ENCODE peak calls at places on chromosome 11, in eight cellular contexts. M, P, Z, V, U, O, H and B are unnamed samples.

GRCh38 chr11:69820441-69820840 is 1.2 kb upstream of the FGF3 start:
- DNase-seq in M (peak; percentile 33), P (no peak), Z (no peak), V (no peak), U (no peak), O (no peak), H (no peak), B (no peak)

GRCh38 chr11:32071811-32072210 is 19.1 kb upstream of the RCN1 start:
- DNase-seq in M (no peak), P (no peak), Z (no peak), V (no peak), U (no peak), O (no peak), H (peak; percentile 41), B (no peak)

GRCh38 chr11:876550-876949 is 33.9 kb downstream of the TSPAN4 start:
- DNase-seq in M (peak; percentile 95), P (no peak), Z (no peak), V (no peak), U (no peak), O (no peak), H (no peak), B (no peak)

GRCh38 chr11:112025682-112026081 is 474 bp downstream of the DLAT start:
- DNase-seq in M (no peak), P (no peak), Z (no peak), V (no peak), U (peak; percentile 33), O (no peak), H (no peak), B (no peak)

GRCh38 chr11:134398644-134399292 is 13.3 kb downstream of the B3GAT1 start:
- DNase-seq in M (peak; percentile 51), P (no peak), Z (no peak), V (no peak), U (peak; percentile 64), O (no peak), H (no peak), B (no peak)

GRCh38 chr11:116175707-116176106 is 597.1 kb downstream of the BUD13 start:
- DNase-seq in M (no peak), P (no peak), Z (peak; percentile 43), V (no peak), U (no peak), O (no peak), H (no peak), B (no peak)

GRCh38 chr11:119573858-119574257 is 150.9 kb upstream of the THY1 start:
- DNase-seq in M (no peak), P (no peak), Z (no peak), V (no peak), U (no peak), O (no peak), H (no peak), B (no peak)

GRCh38 chr11:119056397-119056999 is 507 bp downstream of the HYOU1 start:
- DNase-seq in M (peak; percentile 87), P (peak; percentile 32), Z (no peak), V (peak; percentile 29), U (no peak), O (peak; percentile 20), H (no peak), B (peak; percentile 58)

GRCh38 chr11:74678591-74679512 is 52.4 kb downstream of the CHRDL2 start:
- DNase-seq in M (no peak), P (no peak), Z (peak; percentile 81), V (no peak), U (no peak), O (no peak), H (no peak), B (no peak)

GRCh38 chr11:68328374-68329091 is 16.1 kb downstream of the LRP5 start:
- DNase-seq in M (no peak), P (peak; percentile 15), Z (no peak), V (no peak), U (peak; percentile 62), O (no peak), H (no peak), B (peak; percentile 52)

GRCh38 chr11:8002676-8003075 is 15.5 kb downstream of the EIF3F start:
- DNase-seq in M (no peak), P (no peak), Z (no peak), V (no peak), U (no peak), O (no peak), H (no peak), B (no peak)

GRCh38 chr11:46342237-46342636 is 5.0 kb upstream of the DGKZ start:
- DNase-seq in M (no peak), P (no peak), Z (no peak), V (no peak), U (no peak), O (no peak), H (no peak), B (no peak)

GRCh38 chr11:131137046-131137445 is 220.8 kb upstream of the SNX19 start:
- DNase-seq in M (no peak), P (no peak), Z (no peak), V (no peak), U (no peak), O (no peak), H (peak; percentile 8), B (no peak)

GRCh38 chr11:19367051-19367709 is 126.4 kb upstream of the E2F8 start:
- DNase-seq in M (no peak), P (no peak), Z (peak; percentile 82), V (no peak), U (no peak), O (no peak), H (peak; percentile 37), B (no peak)

GRCh38 chr11:116035972-116036371 is 531.8 kb upstream of the CADM1 start:
- DNase-seq in M (no peak), P (no peak), Z (no peak), V (no peak), U (no peak), O (no peak), H (no peak), B (no peak)

GRCh38 chr11:28343304-28344233 is 235.4 kb downstream of the METTL15 start:
- DNase-seq in M (no peak), P (no peak), Z (no peak), V (no peak), U (no peak), O (no peak), H (peak; percentile 59), B (no peak)

GRCh38 chr11:64247729-64248531 is 1.2 kb upstream of the PPP1R14B start:
- DNase-seq in M (no peak), P (no peak), Z (no peak), V (no peak), U (no peak), O (no peak), H (no peak), B (no peak)

GRCh38 chr11:27423125-27423524 is 49.5 kb downstream of the LGR4 start:
- DNase-seq in M (no peak), P (no peak), Z (peak; percentile 86), V (no peak), U (no peak), O (no peak), H (peak; percentile 50), B (no peak)

GRCh38 chr11:45518096-45518852 is 147.1 kb downstream of the CHST1 start:
- DNase-seq in M (no peak), P (no peak), Z (no peak), V (no peak), U (no peak), O (no peak), H (no peak), B (no peak)

GRCh38 chr11:45083544-45084087 is 62.8 kb upstream of the PRDM11 start:
- DNase-seq in M (no peak), P (no peak), Z (no peak), V (no peak), U (no peak), O (no peak), H (no peak), B (no peak)

GRCh38 chr11:12239396-12240298 is 129.3 kb downstream of the MICAL2 start:
- DNase-seq in M (no peak), P (no peak), Z (no peak), V (no peak), U (no peak), O (no peak), H (no peak), B (no peak)

GRCh38 chr11:131841028-131841427 is 470.6 kb downstream of the NTM start:
- DNase-seq in M (no peak), P (no peak), Z (no peak), V (no peak), U (no peak), O (no peak), H (no peak), B (no peak)

GRCh38 chr11:129625930-129626329 is 189.7 kb upstream of the TMEM45B start:
- DNase-seq in M (no peak), P (no peak), Z (no peak), V (no peak), U (no peak), O (no peak), H (no peak), B (no peak)

GRCh38 chr11:58788355-58789023 is 56.0 kb downstream of the GLYATL2 start:
- DNase-seq in M (no peak), P (peak; percentile 16), Z (no peak), V (no peak), U (no peak), O (peak; percentile 40), H (no peak), B (peak; percentile 36)

GRCh38 chr11:121207485-121208115 is 85.0 kb upstream of the SC5D start:
- DNase-seq in M (no peak), P (no peak), Z (no peak), V (no peak), U (no peak), O (no peak), H (no peak), B (no peak)